ENCODE peak calls at places on chromosomes 12 and 14, in six cellular contexts. G is body of pancreas, W is BE2C, M is dorsolateral prefrontal cortex, U is natural killer cell, Y is AG04449. D is an unnamed sample.
A peak's percentile ranks its signal among the peaks of the same experiment; 100 is the strongest.

GRCh38 chr12:119578112-119578511 is 15.5 kb upstream of the TMEM233 start:
- DNase-seq in G (no peak), W (no peak), M (no peak), U (no peak), Y (no peak), D (no peak)

GRCh38 chr12:21678959-21679358 is 21.3 kb upstream of the LDHB start:
- DNase-seq in G (no peak), W (no peak), M (no peak), U (no peak), Y (no peak), D (no peak)

GRCh38 chr12:66282244-66282643 is 20.0 kb upstream of the HELB start:
- DNase-seq in G (no peak), W (no peak), M (no peak), U (no peak), Y (no peak), D (no peak)

GRCh38 chr14:54672688-54673087 is 105.8 kb downstream of the SAMD4A start:
- DNase-seq in G (no peak), W (no peak), M (no peak), U (no peak), Y (no peak), D (no peak)

GRCh38 chr12:122244565-122245371 is 18.9 kb upstream of the DIABLO start:
- DNase-seq in G (no peak), W (no peak), M (no peak), U (no peak), Y (no peak), D (no peak)

GRCh38 chr12:26748741-26749431 is 84.1 kb downstream of the ITPR2 start:
- DNase-seq in G (no peak), W (no peak), M (no peak), U (no peak), Y (no peak), D (no peak)

GRCh38 chr14:97306785-97307246 is 509.6 kb downstream of the VRK1 start:
- DNase-seq in G (no peak), W (no peak), M (no peak), U (no peak), Y (no peak), D (no peak)

GRCh38 chr14:94401083-94401482 is 12.7 kb upstream of the SERPINA1 start:
- DNase-seq in G (no peak), W (no peak), M (no peak), U (no peak), Y (no peak), D (no peak)

GRCh38 chr12:65826513-65827171 is 2.4 kb downstream of the HMGA2 start:
- DNase-seq in G (no peak), W (no peak), M (no peak), U (no peak), Y (no peak), D (no peak)

GRCh38 chr14:103594265-103594664 is 31.5 kb downstream of the COA8 start:
- DNase-seq in G (peak; percentile 58), W (peak; percentile 30), M (peak; percentile 57), U (no peak), Y (no peak), D (peak; percentile 65)

GRCh38 chr12:116320839-116321238 is 43.3 kb upstream of the MED13L start:
- DNase-seq in G (no peak), W (no peak), M (no peak), U (no peak), Y (no peak), D (no peak)

GRCh38 chr14:59037086-59037485 is 151.4 kb upstream of the DAAM1 start:
- DNase-seq in G (no peak), W (no peak), M (no peak), U (no peak), Y (no peak), D (no peak)

GRCh38 chr14:76311410-76311758 is 64.6 kb upstream of the ESRRB start:
- DNase-seq in G (no peak), W (no peak), M (no peak), U (no peak), Y (no peak), D (no peak)

GRCh38 chr12:110244372-110244771 is 36.7 kb upstream of the ATP2A2 start:
- DNase-seq in G (no peak), W (no peak), M (no peak), U (no peak), Y (no peak), D (no peak)

GRCh38 chr14:93018401-93018800 is 95.5 kb downstream of the CHGA start:
- DNase-seq in G (no peak), W (no peak), M (no peak), U (no peak), Y (no peak), D (no peak)

GRCh38 chr12:132453361-132454133 is 36.4 kb upstream of the FBRSL1 start:
- DNase-seq in G (no peak), W (no peak), M (no peak), U (no peak), Y (no peak), D (no peak)

GRCh38 chr14:72847721-72848120 is 46.2 kb downstream of the DPF3 start:
- DNase-seq in G (no peak), W (no peak), M (no peak), U (no peak), Y (no peak), D (no peak)

GRCh38 chr14:96582995-96583394 is 80.8 kb downstream of the PAPOLA start:
- DNase-seq in G (no peak), W (no peak), M (no peak), U (no peak), Y (no peak), D (no peak)

GRCh38 chr12:91053951-91054715 is 3.7 kb downstream of the KERA start:
- DNase-seq in G (peak; percentile 7), W (no peak), M (no peak), U (no peak), Y (no peak), D (no peak)

GRCh38 chr12:57118711-57119271 is 7.6 kb upstream of the STAT6 start:
- DNase-seq in G (no peak), W (no peak), M (no peak), U (no peak), Y (no peak), D (no peak)

GRCh38 chr14:99769799-99770198 is 23.4 kb upstream of the EML1 start:
- DNase-seq in G (no peak), W (no peak), M (no peak), U (no peak), Y (no peak), D (no peak)

GRCh38 chr14:31987691-31988090 is 89.4 kb upstream of the ARHGAP5 start:
- DNase-seq in G (no peak), W (no peak), M (no peak), U (no peak), Y (no peak), D (no peak)

GRCh38 chr12:227286-227915 is 13.4 kb upstream of the SLC6A12 start:
- DNase-seq in G (no peak), W (no peak), M (no peak), U (no peak), Y (no peak), D (no peak)

GRCh38 chr12:111417290-111417689 is 11.6 kb downstream of the SH2B3 start:
- DNase-seq in G (no peak), W (no peak), M (no peak), U (no peak), Y (no peak), D (no peak)

GRCh38 chr12:111420494-111420893 is 14.8 kb downstream of the SH2B3 start:
- DNase-seq in G (no peak), W (no peak), M (no peak), U (no peak), Y (no peak), D (no peak)

GRCh38 chr12:111419784-111420183 is 14.1 kb downstream of the SH2B3 start:
- DNase-seq in G (no peak), W (no peak), M (no peak), U (no peak), Y (no peak), D (no peak)

GRCh38 chr12:111417784-111418593 is 12.3 kb downstream of the SH2B3 start:
- DNase-seq in G (no peak), W (no peak), M (no peak), U (no peak), Y (no peak), D (no peak)

DNA sequence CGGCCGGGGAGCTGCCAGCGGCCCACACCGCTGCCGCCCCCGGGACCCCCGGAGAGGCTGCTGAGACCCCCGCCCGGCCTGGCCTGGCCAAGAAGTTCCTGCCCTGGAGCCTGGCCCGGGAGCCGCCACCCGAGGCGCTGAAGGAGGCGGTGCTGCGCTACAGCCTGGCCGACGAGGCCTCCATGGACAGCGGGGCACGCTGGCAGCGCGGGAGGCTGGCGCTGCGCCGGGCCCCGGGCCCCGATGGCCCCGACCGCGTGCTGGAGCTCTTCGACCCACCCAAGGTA is 12.8 kb downstream of the SH2B3 start:
- DNase-seq in G (no peak), W (no peak), M (no peak), U (no peak), Y (no peak), D (no peak)
- TF ChIP-seq CTCF in G (no peak), W (no peak), M (no peak), U (no peak), Y (no peak), D (no peak)

DNA sequence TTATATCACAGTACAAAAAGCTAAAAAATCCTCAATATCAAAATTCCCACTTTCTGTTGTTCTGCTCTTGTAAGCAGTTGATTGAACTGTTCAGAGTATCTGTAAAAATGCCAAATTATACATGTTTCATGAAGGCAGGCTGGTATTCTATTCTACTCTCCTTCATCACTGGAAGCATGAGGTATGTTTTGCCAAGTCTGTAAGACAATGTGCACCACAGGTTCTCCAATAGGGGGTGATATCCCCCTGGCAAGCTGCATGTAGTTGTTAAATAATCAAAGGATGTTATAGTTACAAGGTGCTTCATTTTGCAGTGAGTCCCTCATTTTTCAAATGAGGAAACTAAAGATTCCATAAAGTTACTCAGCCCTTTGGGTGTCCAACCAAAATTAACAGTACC is 15.1 kb upstream of the NEK9 start:
- DNase-seq in G (peak; percentile 34), W (peak; percentile 24), M (no peak), U (no peak), Y (no peak), D (no peak)
- TF ChIP-seq CTCF in G (peak; percentile 43), W (peak; percentile 72), M (peak; percentile 45), U (no peak), Y (peak; percentile 28), D (peak; percentile 57)

GRCh38 chr12:81255947-81256346 is 178.1 kb downstream of the ACSS3 start:
- DNase-seq in G (no peak), W (no peak), M (no peak), U (no peak), Y (no peak), D (no peak)

GRCh38 chr12:81259360-81259759 is 181.5 kb downstream of the ACSS3 start:
- DNase-seq in G (no peak), W (no peak), M (no peak), U (no peak), Y (no peak), D (no peak)

GRCh38 chr12:81261508-81262207 is 183.8 kb downstream of the ACSS3 start:
- DNase-seq in G (no peak), W (no peak), M (no peak), U (no peak), Y (no peak), D (no peak)

GRCh38 chr12:81255456-81255855 is 177.6 kb downstream of the ACSS3 start:
- DNase-seq in G (no peak), W (no peak), M (no peak), U (no peak), Y (no peak), D (no peak)

GRCh38 chr12:81257952-81258551 is 180.2 kb downstream of the ACSS3 start:
- DNase-seq in G (no peak), W (no peak), M (no peak), U (no peak), Y (no peak), D (no peak)
- TF ChIP-seq CTCF in G (peak; percentile 51), W (peak; percentile 58), M (peak; percentile 71), U (no peak), Y (peak; percentile 38), D (peak; percentile 77)

GRCh38 chr12:6961695-6962284 is 8.7 kb downstream of the PHB2 start:
- DNase-seq in G (peak; percentile 80), W (peak; percentile 90), M (no peak), U (no peak), Y (no peak), D (peak; percentile 59)
- TF ChIP-seq CTCF in G (peak; percentile 28), W (peak; percentile 83), M (peak; percentile 14), U (no peak), Y (peak; percentile 72), D (peak; percentile 67)

D was measured in neural crest cell.